ENCODE peak calls at places on chromosomes 6 and 20, in eight cellular contexts. C is GM06990, Q is cardiac fibroblast, Y is esophagus squamous epithelium, G is heart left ventricle, E is MM.1S, K is RWPE1, D is right atrium auricular region. P is an unnamed sample.

GRCh38 chr6:131643855-131644460 is 6.9 kb downstream of the ENPP3 start:
- DNase-seq in Q (no peak), K (no peak), D (no peak), G (no peak), E (no peak), C (no peak), Y (no peak), P (no peak)

GRCh38 chr20:12113468-12114371 is 196.0 kb downstream of the BTBD3 start:
- DNase-seq in K (no peak), C (no peak), G (peak), D (no peak), Y (no peak), Q (peak), E (peak), P (no peak)

GRCh38 chr20:2323051-2323450 is 27.2 kb downstream of the TGM3 start:
- DNase-seq in C (no peak), D (no peak), E (no peak), Y (no peak), G (no peak), Q (no peak), K (no peak), P (no peak)

GRCh38 chr6:149701699-149702098 is 16.2 kb downstream of the LATS1 start:
- DNase-seq in K (no peak), D (no peak), Y (no peak), Q (no peak), G (no peak), E (no peak), C (no peak), P (no peak)

GRCh38 chr6:165869526-165869925 is 206.5 kb upstream of the PDE10A start:
- DNase-seq in D (no peak), C (no peak), Q (no peak), G (no peak), K (no peak), Y (no peak), E (no peak), P (no peak)

GRCh38 chr20:40540163-40540562 is 148.9 kb downstream of the MAFB start:
- DNase-seq in G (no peak), D (no peak), K (no peak), Q (no peak), Y (no peak), E (no peak), C (no peak), P (no peak)

GRCh38 chr6:78436335-78436734 is 431.0 kb upstream of the IRAK1BP1 start:
- DNase-seq in K (peak), C (no peak), Y (no peak), G (no peak), Q (peak), E (no peak), D (no peak), P (no peak)

GRCh38 chr6:159679091-159680077 is 13.7 kb downstream of the SOD2 start:
- DNase-seq in E (no peak), Y (no peak), G (no peak), C (no peak), Q (no peak), D (no peak), K (no peak), P (no peak)

GRCh38 chr6:44867561-44868334 is 460.4 kb upstream of the RUNX2 start:
- DNase-seq in Y (no peak), E (no peak), G (no peak), D (no peak), K (no peak), C (peak), Q (no peak), P (peak)

GRCh38 chr20:53712212-53712977 is 118.8 kb upstream of the ZNF217 start:
- DNase-seq in K (no peak), Q (no peak), E (no peak), C (no peak), Y (no peak), G (no peak), D (no peak), P (no peak)

GRCh38 chr6:125918681-125919566 is 37.6 kb upstream of the HINT3 start:
- DNase-seq in E (peak), C (peak), D (peak), G (peak), Y (no peak), K (peak), Q (peak), P (peak)

GRCh38 chr20:33443512-33444239 is at the start of gene SNTA1:
- DNase-seq in C (peak), G (peak), Y (peak), D (peak), Q (peak), K (peak), E (peak), P (peak)

GRCh38 chr6:95364016-95364604 is 213.2 kb upstream of the MANEA start:
- DNase-seq in D (no peak), K (peak), C (peak), G (no peak), Y (no peak), E (peak), Q (peak), P (peak)

GRCh38 chr20:1301031-1301529 is 27.9 kb downstream of the SDCBP2 start:
- DNase-seq in C (no peak), K (peak), Y (no peak), G (no peak), Q (peak), D (no peak), E (no peak), P (no peak)

GRCh38 chr6:23696946-23697345 is 429.1 kb upstream of the NRSN1 start:
- DNase-seq in E (no peak), Y (no peak), C (no peak), G (no peak), D (no peak), Q (no peak), K (no peak), P (no peak)

GRCh38 chr6:23154159-23154558 is 584.8 kb downstream of the HDGFL1 start:
- DNase-seq in G (no peak), Y (no peak), C (no peak), K (no peak), D (no peak), Q (no peak), E (peak), P (no peak)

GRCh38 chr6:42066156-42066555 is 15.8 kb downstream of the TAF8 start:
- DNase-seq in Y (no peak), E (no peak), G (no peak), C (no peak), D (no peak), K (no peak), Q (no peak), P (no peak)

GRCh38 chr6:16414205-16414604 is 175.8 kb downstream of the GMPR start:
- DNase-seq in E (no peak), C (peak), D (no peak), K (no peak), Q (peak), Y (no peak), G (no peak), P (peak)

GRCh38 chr6:46983007-46983411 is 59.1 kb downstream of the ADGRF1 start:
- DNase-seq in Y (no peak), D (no peak), K (peak), G (no peak), Q (no peak), C (no peak), E (no peak), P (no peak)

GRCh38 chr6:139485742-139486475 is 111.5 kb upstream of the CITED2 start:
- DNase-seq in K (no peak), Y (no peak), C (no peak), E (no peak), D (no peak), Q (no peak), G (no peak), P (no peak)

GRCh38 chr20:44597516-44597915 is 15.1 kb downstream of the PKIG start:
- DNase-seq in E (no peak), Y (no peak), Q (no peak), C (no peak), K (no peak), G (no peak), D (no peak), P (no peak)

GRCh38 chr6:15870354-15871043 is 207.7 kb upstream of the DTNBP1 start:
- DNase-seq in Y (no peak), Q (peak), K (no peak), D (no peak), C (no peak), G (no peak), E (no peak), P (no peak)

GRCh38 chr20:39853664-39854063 is 835.4 kb downstream of the MAFB start:
- DNase-seq in C (no peak), D (no peak), G (no peak), Q (peak), Y (no peak), E (no peak), K (peak), P (peak)

GRCh38 chr20:15375836-15376235 is 1038.4 kb upstream of the FLRT3 start:
- DNase-seq in Y (no peak), D (no peak), C (no peak), G (no peak), Q (no peak), E (no peak), K (peak), P (no peak)

GRCh38 chr20:15380770-15381169 is 1043.4 kb upstream of the FLRT3 start:
- DNase-seq in Q (no peak), Y (no peak), G (no peak), D (no peak), C (no peak), K (no peak), E (no peak), P (no peak)

GRCh38 chr20:15379897-15380296 is 1042.5 kb upstream of the FLRT3 start:
- DNase-seq in Q (no peak), D (no peak), C (no peak), K (no peak), G (no peak), Y (no peak), E (no peak), P (no peak)

DNA sequence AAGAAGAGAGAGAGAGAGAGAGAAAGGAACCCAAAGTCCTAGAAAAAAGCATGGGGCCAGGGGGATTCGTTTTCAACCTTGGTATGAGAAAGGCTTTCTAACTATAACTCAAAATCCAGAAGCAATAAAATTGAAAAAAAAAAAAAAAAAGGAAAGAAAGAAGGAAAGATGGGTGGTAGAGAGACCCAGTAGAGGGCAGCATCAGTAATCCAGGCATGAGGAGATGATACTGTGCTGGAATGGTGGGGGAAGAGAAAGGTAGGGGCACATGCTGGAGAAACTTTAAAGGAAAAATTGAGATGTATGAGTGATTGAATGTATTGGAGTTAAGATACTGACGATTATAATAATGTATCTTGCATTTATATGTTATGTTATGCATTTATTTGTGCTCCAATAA is 1040.7 kb upstream of the FLRT3 start:
- DNase-seq in E (no peak), C (no peak), G (no peak), Q (no peak), D (no peak), Y (no peak), K (no peak), P (no peak)
- TF ChIP-seq CTCF in E (no peak), C (no peak), G (no peak), Q (no peak), D (no peak), Y (no peak), K (no peak), P (no peak)

DNA sequence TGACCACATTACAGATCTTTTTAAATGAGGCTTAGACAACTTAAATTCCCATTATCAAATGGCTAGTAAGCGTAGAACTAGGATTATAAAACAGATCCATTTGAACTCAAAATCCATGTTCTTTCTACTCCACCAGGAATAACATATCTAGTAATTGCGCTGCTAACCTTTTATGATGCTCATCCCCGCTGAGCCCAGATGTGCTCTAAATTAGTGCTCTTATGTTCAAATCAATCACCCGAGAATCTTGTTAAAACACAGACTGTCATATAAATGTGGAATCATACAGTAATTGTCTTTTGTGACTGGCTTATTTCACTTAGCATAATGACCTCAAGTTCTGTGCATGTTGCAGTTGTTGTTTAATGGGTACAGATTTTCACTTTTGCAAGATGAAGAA is 903.2 kb downstream of the PHF3 start:
- DNase-seq in G (no peak), K (no peak), E (no peak), Y (no peak), D (no peak), Q (no peak), C (no peak), P (no peak)
- TF ChIP-seq CTCF in G (no peak), K (no peak), E (no peak), Y (no peak), D (no peak), Q (no peak), C (no peak), P (no peak)

GRCh38 chr6:68226460-68226859 is 408.6 kb upstream of the ADGRB3 start:
- DNase-seq in Y (no peak), G (no peak), Q (peak), D (no peak), E (no peak), K (no peak), C (no peak), P (no peak)
- TF ChIP-seq CTCF in Y (no peak), G (no peak), Q (peak), D (no peak), E (peak), K (no peak), C (peak), P (peak)

GRCh38 chr6:133610271-133610840 is 278.6 kb upstream of the TCF21 start:
- DNase-seq in C (no peak), G (no peak), K (no peak), E (no peak), D (no peak), Q (peak), Y (no peak), P (no peak)
- TF ChIP-seq CTCF in C (no peak), G (no peak), K (no peak), E (no peak), D (no peak), Q (no peak), Y (no peak), P (no peak)

GRCh38 chr20:50393242-50393641 is 116.9 kb upstream of the PTPN1 start:
- DNase-seq in Q (no peak), Y (no peak), K (no peak), D (no peak), E (no peak), C (no peak), G (no peak), P (no peak)
- TF ChIP-seq CTCF in Q (no peak), Y (no peak), K (no peak), D (no peak), E (no peak), C (no peak), G (no peak), P (no peak)

GRCh38 chr6:52495859-52496396 is 75.8 kb downstream of the EFHC1 start:
- DNase-seq in D (no peak), G (no peak), Y (no peak), E (no peak), C (no peak), K (no peak), Q (no peak), P (no peak)
- TF ChIP-seq CTCF in D (no peak), G (no peak), Y (no peak), E (no peak), C (no peak), K (no peak), Q (no peak), P (no peak)

DNA sequence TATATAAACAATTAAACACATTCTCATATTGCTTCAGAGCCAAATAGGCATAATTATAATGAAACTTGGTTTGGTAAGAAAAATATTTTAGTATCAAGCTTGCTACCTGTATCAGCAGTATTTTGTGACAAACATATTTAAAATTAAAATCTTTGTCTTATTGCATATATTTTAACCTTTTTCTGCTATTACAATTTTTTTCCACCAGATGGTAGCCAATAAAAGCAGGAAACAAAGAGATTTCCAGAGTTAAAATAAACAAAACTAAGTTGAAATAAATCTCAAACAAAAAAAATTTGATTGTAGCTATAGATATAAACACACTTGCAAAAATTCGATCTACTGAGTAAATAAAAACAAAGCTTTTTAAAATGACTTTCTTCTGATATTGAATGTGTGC is 491.3 kb upstream of the GJE1 start:
- DNase-seq in D (no peak), Q (no peak), C (no peak), K (no peak), Y (no peak), E (no peak), G (no peak), P (no peak)
- TF ChIP-seq CTCF in D (no peak), Q (no peak), C (no peak), K (no peak), Y (no peak), E (no peak), G (no peak), P (no peak)